ENCODE peak calls at places on chromosomes 2 and 18, in four cellular contexts. One of them, this sample, is unnamed.
A peak's percentile ranks its signal among the peaks of the same experiment; 100 is the strongest.

GRCh38 chr2:27051902-27052645 is 606 bp downstream of the AGBL5 start:
- DNase-seq in SK-MEL-5: no peak
- DNase-seq in CD8-positive, alpha-beta T cell: peak; percentile 58
- DNase-seq in A549: peak; percentile 24
- DNase-seq in this sample: no peak

GRCh38 chr2:233953106-233953801 is 36.1 kb downstream of the TRPM8 start:
- DNase-seq in SK-MEL-5: no peak
- DNase-seq in CD8-positive, alpha-beta T cell: no peak
- DNase-seq in A549: no peak
- DNase-seq in this sample: no peak

GRCh38 chr2:199128476-199129214 is 329.1 kb downstream of the SATB2 start:
- DNase-seq in SK-MEL-5: no peak
- DNase-seq in A549: no peak
- DNase-seq in CD8-positive, alpha-beta T cell: no peak
- DNase-seq in this sample: no peak

GRCh38 chr2:161564906-161565305 is 59.3 kb upstream of the SLC4A10 start:
- DNase-seq in CD8-positive, alpha-beta T cell: no peak
- DNase-seq in A549: no peak
- DNase-seq in SK-MEL-5: no peak
- DNase-seq in this sample: no peak

GRCh38 chr2:228545041-228545440 is 363.6 kb upstream of the SPHKAP start:
- DNase-seq in A549: no peak
- DNase-seq in CD8-positive, alpha-beta T cell: no peak
- DNase-seq in SK-MEL-5: no peak
- DNase-seq in this sample: no peak

GRCh38 chr2:14634885-14635871 is 2.7 kb downstream of the LRATD1 start:
- DNase-seq in SK-MEL-5: peak; percentile 32
- DNase-seq in CD8-positive, alpha-beta T cell: no peak
- DNase-seq in A549: peak; percentile 24
- DNase-seq in this sample: no peak

GRCh38 chr2:239738159-239738558 is 287.0 kb downstream of the NDUFA10 start:
- DNase-seq in SK-MEL-5: no peak
- DNase-seq in CD8-positive, alpha-beta T cell: no peak
- DNase-seq in A549: no peak
- DNase-seq in this sample: no peak

GRCh38 chr2:217520361-217521010 is 482.3 kb downstream of the TNS1 start:
- DNase-seq in SK-MEL-5: no peak
- DNase-seq in A549: no peak
- DNase-seq in CD8-positive, alpha-beta T cell: no peak
- DNase-seq in this sample: no peak

GRCh38 chr18:63339920-63340484 is 20.4 kb upstream of the BCL2 start:
- DNase-seq in SK-MEL-5: peak; percentile 72
- DNase-seq in A549: peak; percentile 30
- DNase-seq in CD8-positive, alpha-beta T cell: peak; percentile 48
- DNase-seq in this sample: no peak

GRCh38 chr2:41936751-41937463 is 110.9 kb upstream of the PKDCC start:
- DNase-seq in CD8-positive, alpha-beta T cell: no peak
- DNase-seq in SK-MEL-5: no peak
- DNase-seq in A549: no peak
- DNase-seq in this sample: no peak

GRCh38 chr2:235142588-235142987 is 190.8 kb downstream of the SH3BP4 start:
- DNase-seq in A549: peak; percentile 62
- DNase-seq in SK-MEL-5: no peak
- DNase-seq in CD8-positive, alpha-beta T cell: no peak
- DNase-seq in this sample: no peak

GRCh38 chr2:231015462-231015861 is 19.5 kb downstream of the SPATA3 start:
- DNase-seq in CD8-positive, alpha-beta T cell: no peak
- DNase-seq in A549: no peak
- DNase-seq in SK-MEL-5: no peak
- DNase-seq in this sample: no peak

GRCh38 chr2:66477125-66477842 is 42.4 kb downstream of the MEIS1 start:
- DNase-seq in A549: no peak
- DNase-seq in SK-MEL-5: no peak
- DNase-seq in CD8-positive, alpha-beta T cell: no peak
- DNase-seq in this sample: no peak

This sample was measured in activated effector memory CD4-positive, alpha-beta T cell treated with Interleukin-2 at 50 U/mL for 16 hours.